ENCODE peak calls at places on chromosomes 1 and 21, in six cellular contexts. One of them, this sample, is unnamed.

GRCh38 chr1:8146257-8146855 is 120.2 kb upstream of the ERRFI1 start:
- DNase-seq in tibial nerve: no peak
- DNase-seq in NB4: no peak
- DNase-seq in HCT116: no peak
- DNase-seq in esophagus squamous epithelium: no peak
- DNase-seq in stomach: no peak
- DNase-seq in this sample: no peak

GRCh38 chr1:44405041-44405803 is at the start of gene RNF220:
- DNase-seq in NB4: peak
- DNase-seq in stomach: peak
- DNase-seq in esophagus squamous epithelium: no peak
- DNase-seq in HCT116: peak
- DNase-seq in tibial nerve: peak
- DNase-seq in this sample: peak

GRCh38 chr1:117093870-117094621 is 27.5 kb downstream of the TRIM45 start:
- DNase-seq in tibial nerve: no peak
- DNase-seq in NB4: peak
- DNase-seq in stomach: no peak
- DNase-seq in HCT116: peak
- DNase-seq in esophagus squamous epithelium: no peak
- DNase-seq in this sample: peak

GRCh38 chr1:9577423-9577822 is 11.3 kb upstream of the TMEM201 start:
- DNase-seq in esophagus squamous epithelium: no peak
- DNase-seq in stomach: no peak
- DNase-seq in NB4: no peak
- DNase-seq in HCT116: no peak
- DNase-seq in tibial nerve: no peak
- DNase-seq in this sample: no peak

GRCh38 chr21:37450385-37451044 is 83.9 kb downstream of the DYRK1A start:
- DNase-seq in esophagus squamous epithelium: no peak
- DNase-seq in HCT116: no peak
- DNase-seq in stomach: no peak
- DNase-seq in NB4: no peak
- DNase-seq in tibial nerve: no peak
- DNase-seq in this sample: no peak

GRCh38 chr1:238101923-238102322 is 211.2 kb upstream of the ZP4 start:
- DNase-seq in esophagus squamous epithelium: no peak
- DNase-seq in tibial nerve: no peak
- DNase-seq in stomach: no peak
- DNase-seq in NB4: no peak
- DNase-seq in HCT116: no peak
- DNase-seq in this sample: no peak

GRCh38 chr1:70207492-70207891 is 2.1 kb upstream of the LRRC40 start:
- DNase-seq in stomach: no peak
- DNase-seq in esophagus squamous epithelium: no peak
- DNase-seq in HCT116: no peak
- DNase-seq in NB4: no peak
- DNase-seq in tibial nerve: no peak
- DNase-seq in this sample: no peak

GRCh38 chr1:226125831-226126230 is 60.7 kb downstream of the ACBD3 start:
- DNase-seq in HCT116: no peak
- DNase-seq in stomach: no peak
- DNase-seq in tibial nerve: no peak
- DNase-seq in esophagus squamous epithelium: no peak
- DNase-seq in NB4: peak
- DNase-seq in this sample: no peak

GRCh38 chr1:171566467-171566866 is 55.6 kb upstream of the MYOCOS start:
- DNase-seq in tibial nerve: no peak
- DNase-seq in NB4: no peak
- DNase-seq in esophagus squamous epithelium: no peak
- DNase-seq in stomach: no peak
- DNase-seq in HCT116: no peak
- DNase-seq in this sample: no peak
- TF ChIP-seq CTCF in tibial nerve: no peak
- TF ChIP-seq CTCF in NB4: no peak
- TF ChIP-seq CTCF in esophagus squamous epithelium: no peak
- TF ChIP-seq CTCF in stomach: no peak
- TF ChIP-seq CTCF in HCT116: peak
- TF ChIP-seq CTCF in this sample: no peak

GRCh38 chr1:155078496-155079209 is at the start of gene EFNA3:
- DNase-seq in HCT116: no peak
- DNase-seq in stomach: peak
- DNase-seq in NB4: peak
- DNase-seq in tibial nerve: peak
- DNase-seq in esophagus squamous epithelium: no peak
- DNase-seq in this sample: peak
- TF ChIP-seq POLR2A in HCT116: no peak
- TF ChIP-seq POLR2A in stomach: no peak
- TF ChIP-seq POLR2A in NB4: no peak
- TF ChIP-seq POLR2A in tibial nerve: no peak
- TF ChIP-seq POLR2A in esophagus squamous epithelium: peak
- TF ChIP-seq POLR2A in this sample: peak

DNA sequence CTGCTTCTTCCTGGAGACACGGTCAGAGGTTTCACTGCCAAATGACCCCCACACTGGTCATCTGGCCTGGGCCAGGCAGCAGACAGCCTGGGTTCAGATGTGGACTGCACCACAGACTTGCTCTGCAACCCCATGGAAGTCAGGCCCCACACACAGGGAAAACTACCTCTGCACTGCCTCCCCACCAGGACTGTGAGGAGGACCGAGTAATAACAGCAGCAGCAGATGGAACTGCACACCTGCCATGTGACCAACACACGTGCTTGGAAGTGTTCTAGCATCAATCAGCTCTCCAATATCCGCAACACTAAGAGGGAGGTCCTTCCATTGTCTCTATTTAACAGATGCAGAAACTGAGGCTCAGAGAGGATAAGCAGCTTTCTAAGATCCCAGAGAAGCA is 51.4 kb downstream of the SLC9A1 start:
- DNase-seq in stomach: no peak
- DNase-seq in HCT116: no peak
- DNase-seq in esophagus squamous epithelium: no peak
- DNase-seq in NB4: no peak
- DNase-seq in tibial nerve: no peak
- DNase-seq in this sample: no peak
- TF ChIP-seq CTCF in stomach: no peak
- TF ChIP-seq CTCF in HCT116: no peak
- TF ChIP-seq CTCF in esophagus squamous epithelium: no peak
- TF ChIP-seq CTCF in NB4: no peak
- TF ChIP-seq CTCF in tibial nerve: no peak
- TF ChIP-seq CTCF in this sample: no peak

GRCh38 chr1:19010995-19011696 is 54.7 kb upstream of the IFFO2 start:
- DNase-seq in NB4: peak
- DNase-seq in stomach: peak
- DNase-seq in esophagus squamous epithelium: no peak
- DNase-seq in HCT116: peak
- DNase-seq in tibial nerve: peak
- DNase-seq in this sample: peak
- TF ChIP-seq POLR2A in NB4: no peak
- TF ChIP-seq POLR2A in stomach: no peak
- TF ChIP-seq POLR2A in esophagus squamous epithelium: peak
- TF ChIP-seq POLR2A in HCT116: no peak
- TF ChIP-seq POLR2A in tibial nerve: no peak
- TF ChIP-seq POLR2A in this sample: peak